ENCODE peak calls at places on chromosomes 16 and 17, in seven cellular contexts. S is B cell; C is fibroblast of mammary gland; F is progenitor cell of endocrine pancreas; Y is CD4-positive, alpha-beta T cell; O is prostate gland; P is GM20000. V is an unnamed sample.

GRCh38 chr16:15737140-15737644 is 87.1 kb downstream of the NDE1 start:
- DNase-seq in C (no peak), F (no peak), Y (no peak), S (no peak), P (no peak), O (no peak), V (no peak)

GRCh38 chr16:53433930-53434435 is 288 bp upstream of the RBL2 start:
- DNase-seq in S (no peak), Y (peak; percentile 74), C (peak; percentile 75), O (no peak), F (no peak), P (peak; percentile 92), V (peak; percentile 88)

GRCh38 chr17:51703364-51704341 is 443.3 kb downstream of the UTP18 start:
- DNase-seq in P (no peak), F (no peak), S (no peak), Y (no peak), C (peak; percentile 63), O (peak; percentile 69), V (no peak)

GRCh38 chr17:78176548-78177025 is 8.2 kb downstream of the SYNGR2 start:
- DNase-seq in Y (peak; percentile 59), P (peak; percentile 75), C (peak; percentile 41), O (peak; percentile 73), F (peak; percentile 74), S (peak; percentile 90), V (peak; percentile 80)

GRCh38 chr17:78707016-78707415 is 75.1 kb downstream of the CYTH1 start:
- DNase-seq in Y (no peak), F (no peak), P (no peak), C (no peak), S (no peak), O (no peak), V (no peak)

GRCh38 chr17:66533572-66533971 is 231.2 kb downstream of the PRKCA start:
- DNase-seq in O (peak; percentile 15), P (no peak), F (peak; percentile 14), C (peak; percentile 51), S (no peak), Y (no peak), V (no peak)

GRCh38 chr16:29729116-29729521 is 16.7 kb downstream of the C16orf54 start:
- DNase-seq in Y (no peak), S (no peak), O (no peak), F (no peak), C (peak; percentile 47), P (no peak), V (no peak)

GRCh38 chr16:4693956-4694663 is 748 bp downstream of the NUDT16L1 start:
- DNase-seq in S (peak; percentile 71), P (peak; percentile 88), O (no peak), Y (peak; percentile 41), F (no peak), C (peak; percentile 70), V (peak; percentile 89)

GRCh38 chr16:17556276-17557052 is 85.7 kb upstream of the XYLT1 start:
- DNase-seq in F (no peak), O (no peak), P (peak; percentile 41), C (peak; percentile 44), S (no peak), Y (no peak), V (peak; percentile 41)
- TF ChIP-seq CTCF in F (peak; percentile 71), O (no peak), P (peak; percentile 49), C (peak; percentile 74), S (peak; percentile 49), Y (peak; percentile 60), V (peak; percentile 50)

DNA sequence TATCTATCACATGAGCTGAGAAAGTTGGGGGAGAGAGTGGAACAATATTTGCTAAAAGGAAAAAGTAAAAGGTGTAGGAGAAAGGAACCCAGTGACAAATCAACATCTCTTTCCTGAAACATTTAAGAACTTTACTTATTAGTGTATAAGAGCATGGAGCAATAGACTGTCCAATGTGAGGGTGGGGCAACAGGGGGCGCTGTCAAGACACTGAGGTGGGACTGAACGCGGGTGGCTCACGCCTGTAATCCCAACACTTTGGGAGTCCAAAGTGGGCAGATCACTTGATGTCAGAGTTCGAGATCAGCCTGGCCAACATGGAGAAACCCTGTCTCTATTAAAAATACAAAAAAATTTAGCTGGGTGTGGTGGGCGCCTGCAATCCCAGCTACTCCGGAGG is 21.2 kb downstream of the PCTP start:
- DNase-seq in P (no peak), Y (no peak), O (no peak), F (no peak), C (no peak), S (no peak), V (no peak)
- TF ChIP-seq CTCF in P (no peak), Y (no peak), O (no peak), F (no peak), C (no peak), S (no peak), V (peak; percentile 24)

GRCh38 chr17:80364091-80364691 is 50.8 kb upstream of the ENDOV start:
- DNase-seq in F (no peak), C (peak; percentile 12), P (no peak), Y (no peak), O (no peak), S (no peak), V (no peak)
- TF ChIP-seq CTCF in F (peak; percentile 38), C (peak; percentile 34), P (no peak), Y (no peak), O (peak; percentile 37), S (no peak), V (peak; percentile 46)

DNA sequence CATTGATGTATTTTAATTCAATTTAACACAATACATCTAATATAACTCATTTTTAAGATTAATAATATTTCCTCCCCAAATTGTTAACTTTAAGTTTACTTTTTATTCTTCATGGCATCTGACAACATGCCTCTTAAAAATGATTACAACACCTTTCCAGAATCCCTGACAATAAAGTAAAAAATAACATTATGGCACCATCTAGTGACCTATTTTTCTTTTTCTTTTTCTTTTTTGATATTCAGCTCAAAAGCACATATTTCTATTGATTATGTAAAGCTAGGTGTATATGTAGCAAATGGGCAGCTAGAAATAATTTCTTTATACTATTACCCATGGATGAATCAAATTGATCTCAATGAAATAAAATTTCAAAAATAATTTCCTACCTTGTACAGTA is 834.3 kb upstream of the CDH8 start:
- DNase-seq in P (no peak), O (no peak), Y (no peak), F (no peak), C (no peak), S (no peak), V (no peak)
- TF ChIP-seq CTCF in P (no peak), O (no peak), Y (no peak), F (no peak), C (no peak), S (no peak), V (no peak)

GRCh38 chr16:49009204-49009603 is 272.4 kb downstream of the CBLN1 start:
- DNase-seq in F (no peak), C (no peak), S (no peak), O (no peak), Y (no peak), P (no peak), V (no peak)
- TF ChIP-seq CTCF in F (no peak), C (no peak), S (no peak), O (no peak), Y (no peak), P (no peak), V (no peak)

GRCh38 chr16:75432828-75433731 is at the start of gene CFDP1:
- DNase-seq in O (peak; percentile 96), S (peak; percentile 97), Y (peak; percentile 96), C (peak; percentile 91), P (peak; percentile 96), F (peak; percentile 90), V (peak; percentile 97)
- TF ChIP-seq CTCF in O (peak; percentile 36), S (no peak), Y (no peak), C (no peak), P (no peak), F (no peak), V (no peak)

GRCh38 chr16:11256657-11257130 is 690 bp upstream of the SOCS1 start:
- DNase-seq in P (no peak), F (peak; percentile 42), C (peak; percentile 31), O (peak; percentile 29), Y (no peak), S (no peak), V (no peak)

GRCh38 chr16:11253009-11253994 is 2.7 kb downstream of the SOCS1 start:
- DNase-seq in F (no peak), P (no peak), C (peak; percentile 71), Y (peak; percentile 37), O (no peak), S (no peak), V (peak; percentile 57)

GRCh38 chr16:11255737-11256656 is at the start of gene SOCS1:
- DNase-seq in S (peak; percentile 95), C (peak; percentile 67), F (peak; percentile 94), P (peak; percentile 96), Y (peak; percentile 72), O (peak; percentile 86), V (peak; percentile 95)

GRCh38 chr16:11253995-11254912 is 1.8 kb downstream of the SOCS1 start:
- DNase-seq in S (no peak), O (no peak), F (no peak), P (peak; percentile 55), C (no peak), Y (no peak), V (no peak)

GRCh38 chr16:11254913-11255736 is 879 bp downstream of the SOCS1 start:
- DNase-seq in O (peak; percentile 24), Y (peak; percentile 77), S (peak; percentile 83), F (peak; percentile 42), P (peak; percentile 73), C (peak; percentile 36), V (peak; percentile 69)
- TF ChIP-seq CTCF in O (no peak), Y (no peak), S (no peak), F (peak; percentile 43), P (peak; percentile 28), C (no peak), V (peak; percentile 46)

GRCh38 chr17:15263206-15263579 is 1.9 kb downstream of the PMP22 start:
- DNase-seq in S (no peak), O (peak; percentile 12), C (peak; percentile 88), F (no peak), Y (no peak), P (no peak), V (no peak)

GRCh38 chr17:15262291-15263205 is 2.6 kb downstream of the PMP22 start:
- DNase-seq in P (peak; percentile 32), F (peak; percentile 17), Y (no peak), S (no peak), O (peak; percentile 56), C (peak; percentile 94), V (no peak)

GRCh38 chr17:15261818-15262290 is 3.3 kb downstream of the PMP22 start:
- DNase-seq in Y (no peak), S (no peak), F (no peak), C (no peak), O (no peak), P (peak; percentile 31), V (no peak)

GRCh38 chr17:15260376-15261062 is 4.6 kb downstream of the PMP22 start:
- DNase-seq in S (peak; percentile 58), P (peak; percentile 80), F (peak; percentile 79), O (peak; percentile 71), Y (no peak), C (peak; percentile 92), V (peak; percentile 77)

DNA sequence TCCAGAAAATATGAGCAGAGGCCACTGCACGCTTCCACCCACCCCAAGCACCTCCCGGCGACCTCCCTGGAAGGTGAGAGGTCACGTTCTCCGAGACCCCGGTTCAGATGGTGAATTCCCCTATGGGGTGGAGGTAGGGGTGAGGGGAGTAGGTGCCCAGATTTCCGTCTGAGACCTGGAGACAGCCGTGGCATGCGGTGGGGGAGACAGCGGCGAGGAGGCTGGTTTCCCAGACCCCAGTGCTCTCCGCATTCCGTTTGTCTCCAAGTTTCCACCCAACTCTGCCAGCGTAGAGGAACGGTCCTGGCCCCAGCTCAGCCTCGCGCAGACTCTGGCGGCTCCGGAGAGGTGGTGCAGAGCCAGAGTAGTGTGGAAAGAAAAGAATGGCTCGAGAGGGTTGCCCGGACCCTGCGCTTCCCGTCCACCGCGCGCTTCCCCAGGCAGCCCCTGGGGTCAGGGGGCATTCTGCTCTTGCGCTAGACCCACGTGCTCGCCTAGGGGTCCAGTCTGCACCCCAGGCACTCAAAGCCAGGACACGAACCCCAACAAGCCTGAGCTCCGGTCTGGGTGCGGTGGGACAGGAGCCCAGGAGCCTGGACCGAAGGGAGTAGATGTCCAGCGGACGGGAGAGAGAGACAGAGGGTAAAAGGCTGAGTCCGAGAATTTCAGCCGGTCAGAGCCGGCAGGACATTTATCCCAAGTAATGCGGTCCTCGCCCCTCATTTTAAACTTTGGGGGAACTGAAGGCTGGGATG is 3.9 kb downstream of the PMP22 start:
- DNase-seq in O (no peak), Y (no peak), F (peak; percentile 32), P (peak; percentile 48), C (peak; percentile 50), S (no peak), V (peak; percentile 33)
- TF ChIP-seq CTCF in O (no peak), Y (no peak), F (peak; percentile 0), P (no peak), C (peak; percentile 15), S (no peak), V (no peak)

V was measured in GM13977.